ENCODE peak calls at places on chromosomes 11 and 22, in seven cellular contexts. J is psoas muscle; N is heart left ventricle; T is IMR-90; L is CD8-positive, alpha-beta T cell; U is heart right ventricle; H is cardiac muscle cell. K is an unnamed sample. For H3K27me3, the result is how much of the 10 kb centered on the place peaks cover.

GRCh38 chr11:83436855-83437254 is 150.7 kb upstream of the CCDC90B start:
- DNase-seq in J (no peak), T (no peak), N (no peak), H (no peak), U (no peak), L (no peak), K (no peak)

GRCh38 chr11:86551693-86552092 is 120.7 kb downstream of the ME3 start:
- DNase-seq in L (no peak), T (no peak), U (no peak), N (no peak), H (no peak), J (no peak), K (no peak)

GRCh38 chr11:68215087-68215445 is 2.0 kb upstream of the KMT5B start:
- DNase-seq in H (no peak), U (no peak), T (no peak), L (no peak), J (no peak), N (no peak), K (no peak)

GRCh38 chr22:39907605-39908097 is 6.8 kb downstream of the GRAP2 start:
- DNase-seq in J (no peak), H (no peak), U (no peak), T (no peak), N (no peak), L (no peak), K (no peak)

GRCh38 chr11:37371346-37371970 is 773.4 kb upstream of the RAG2 start:
- DNase-seq in N (no peak), H (no peak), U (no peak), L (no peak), T (no peak), J (no peak), K (no peak)

GRCh38 chr11:117462848-117463247 is 135.2 kb downstream of the CEP164 start:
- DNase-seq in J (no peak), L (no peak), H (no peak), T (no peak), N (no peak), U (no peak), K (no peak)

GRCh38 chr11:120875986-120876385 is 147.9 kb upstream of the TBCEL start:
- DNase-seq in T (no peak), N (no peak), L (no peak), H (no peak), U (no peak), J (no peak), K (no peak)

GRCh38 chr22:26949193-26949592 is 291.8 kb downstream of the MIAT start:
- DNase-seq in N (peak), J (no peak), T (peak), H (peak), U (no peak), L (no peak), K (no peak)

GRCh38 chr11:96426356-96427103 is 36.7 kb downstream of the JRKL start:
- DNase-seq in T (peak), L (no peak), U (no peak), N (no peak), H (peak), J (no peak), K (no peak)

GRCh38 chr11:104625246-104625645 is 273.0 kb downstream of the CASP12 start:
- DNase-seq in T (peak), J (no peak), N (no peak), U (no peak), H (no peak), L (no peak), K (no peak)

GRCh38 chr22:20031732-20032406 is 11.0 kb downstream of the TANGO2 start:
- DNase-seq in T (no peak), U (no peak), H (no peak), J (no peak), L (no peak), N (no peak), K (peak)

GRCh38 chr11:77604281-77604680 is 14.5 kb downstream of the AQP11 start:
- DNase-seq in H (no peak), T (no peak), U (no peak), J (no peak), N (no peak), L (no peak), K (no peak)

GRCh38 chr11:63478896-63479295 is 12.1 kb downstream of the PLAAT5 start:
- DNase-seq in J (no peak), N (peak), T (peak), L (peak), H (peak), U (peak), K (no peak)

GRCh38 chr11:123561046-123561781 is 93.2 kb downstream of the SCN3B start:
- DNase-seq in N (peak), L (no peak), J (peak), H (peak), U (peak), T (peak), K (no peak)

GRCh38 chr22:39622881-39623367 is 52.4 kb downstream of the CACNA1I start:
- DNase-seq in N (peak), L (peak), J (peak), H (peak), U (peak), T (peak), K (peak)

GRCh38 chr22:26589367-26589844 is 526 bp downstream of the TPST2 start:
- DNase-seq in L (peak), H (peak), J (peak), U (peak), T (peak), N (peak), K (peak)

GRCh38 chr11:92762175-92762574 is 207.3 kb upstream of the MTNR1B start:
- DNase-seq in U (no peak), N (no peak), L (no peak), H (no peak), J (no peak), T (no peak), K (no peak)

GRCh38 chr11:96307748-96308133 is 35.3 kb downstream of the MAML2 start:
- DNase-seq in U (no peak), J (no peak), L (no peak), H (no peak), N (no peak), T (peak), K (no peak)

GRCh38 chr11:32072872-32073661 is 17.8 kb upstream of the RCN1 start:
- DNase-seq in T (no peak), H (no peak), U (no peak), L (no peak), J (no peak), N (no peak), K (no peak)

GRCh38 chr11:84720706-84721402 is 906.3 kb downstream of the DLG2 start:
- DNase-seq in U (peak), L (no peak), N (peak), H (peak), J (peak), T (no peak), K (peak)

GRCh38 chr11:82775736-82776346 is 42.2 kb upstream of the FAM181B start:
- DNase-seq in T (peak), J (no peak), U (no peak), N (no peak), H (peak), L (no peak), K (no peak)

GRCh38 chr11:57133616-57134015 is 48.1 kb upstream of the LRRC55 start:
- DNase-seq in H (no peak), J (no peak), T (no peak), L (no peak), N (no peak), U (no peak), K (no peak)

GRCh38 chr22:25098445-25099081 is 101.1 kb upstream of the CRYBB3 start:
- DNase-seq in T (no peak), U (no peak), H (no peak), J (no peak), L (no peak), N (no peak), K (no peak)

GRCh38 chr11:43404836-43405479 is 46.2 kb downstream of the TTC17 start:
- DNase-seq in U (no peak), T (no peak), N (no peak), L (no peak), J (no peak), H (no peak), K (no peak)

GRCh38 chr22:49232319-49233067 is 595.2 kb downstream of the BRD1 start:
- DNase-seq in H (no peak), U (no peak), T (no peak), N (no peak), J (no peak), L (peak), K (no peak)

GRCh38 chr22:47178339-47178738 is 415.9 kb downstream of the TBC1D22A start:
- DNase-seq in L (no peak), N (no peak), J (no peak), U (no peak), T (no peak), H (no peak), K (peak)

GRCh38 chr11:72144807-72145565 is 9.5 kb downstream of the FOLR3 start:
- DNase-seq in N (no peak), J (no peak), H (no peak), T (peak), L (no peak), U (no peak), K (no peak)

GRCh38 chr11:65776196-65776595 is 4.6 kb downstream of the AP5B1 start:
- DNase-seq in N (no peak), T (peak), L (no peak), J (peak), U (no peak), H (no peak), K (peak)

GRCh38 chr22:25488244-25489020 is 76.0 kb upstream of the GRK3 start:
- DNase-seq in N (peak), J (peak), H (peak), T (peak), L (no peak), U (peak), K (peak)

GRCh38 chr11:46051102-46051501 is 70.2 kb downstream of the PHF21A start:
- DNase-seq in T (no peak), U (no peak), J (no peak), N (no peak), H (no peak), L (no peak), K (no peak)

GRCh38 chr22:44473166-44473565 is 24.9 kb downstream of the RTL6 start:
- DNase-seq in N (no peak), L (no peak), T (no peak), J (no peak), U (no peak), H (no peak), K (no peak)

GRCh38 chr22:38718414-38718813 is 12.7 kb downstream of the GTPBP1 start:
- DNase-seq in H (no peak), N (no peak), J (peak), T (peak), L (no peak), U (no peak), K (peak)

GRCh38 chr11:126547161-126547560 is 191.7 kb downstream of the ST3GAL4 start:
- DNase-seq in H (no peak), U (no peak), N (no peak), L (no peak), T (peak), J (no peak), K (no peak)

GRCh38 chr22:50303515-50303847 is 4.0 kb downstream of the PLXNB2 start:
- DNase-seq in L (no peak), T (no peak), H (no peak), J (no peak), U (no peak), N (no peak), K (no peak)

GRCh38 chr22:31923166-31923565 is 21.2 kb upstream of the YWHAH start:
- DNase-seq in L (no peak), T (no peak), U (peak), H (no peak), J (peak), N (peak), K (no peak)

GRCh38 chr11:44622721-44623258 is 57.3 kb downstream of the CD82 start:
- DNase-seq in N (peak), J (no peak), U (peak), H (no peak), L (peak), T (no peak), K (peak)

GRCh38 chr11:793556-793955 is 3.7 kb upstream of the CEND1 start:
- DNase-seq in J (no peak), T (no peak), U (no peak), N (no peak), L (no peak), H (no peak), K (peak)

DNA sequence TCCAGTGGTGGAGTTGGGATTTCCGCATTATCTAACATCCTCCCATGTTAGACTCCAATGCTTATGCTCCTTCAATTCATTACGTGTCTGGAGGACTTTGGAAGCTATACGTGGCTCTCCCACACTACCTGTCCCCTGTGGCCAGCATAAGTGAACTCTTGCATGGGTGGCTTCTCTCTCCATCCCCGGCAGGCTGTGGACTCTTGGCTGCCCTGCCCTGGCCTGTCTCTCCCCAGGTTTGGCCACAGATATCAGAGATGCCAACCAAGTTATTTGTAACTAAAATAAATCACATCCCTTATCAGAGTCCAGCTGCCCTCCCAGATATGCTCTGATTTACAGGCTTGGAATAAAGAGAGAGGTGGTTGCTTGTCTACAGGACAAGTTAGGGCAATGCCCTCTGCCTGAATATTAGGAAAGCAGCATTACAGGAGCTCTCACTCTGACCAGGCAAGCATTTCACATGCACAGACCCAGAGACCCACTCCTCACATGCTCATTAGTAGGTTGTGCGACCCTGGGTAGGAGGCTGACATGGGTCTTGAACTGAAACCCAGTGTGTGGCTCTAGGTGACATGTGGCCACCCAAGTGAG is 4.6 kb downstream of the CD44 start:
- DNase-seq in U (no peak), L (no peak), H (no peak), J (no peak), T (no peak), N (no peak), K (no peak)
- TF ChIP-seq CTCF in U (no peak), L (no peak), H (no peak), J (no peak), T (no peak), N (no peak), K (no peak)

GRCh38 chr11:69818243-69819108 is 740 bp downstream of the FGF3 start:
- DNase-seq in H (no peak), J (no peak), N (no peak), U (no peak), L (no peak), T (no peak), K (no peak)

GRCh38 chr11:69821511-69822040 is 2.4 kb upstream of the FGF3 start:
- DNase-seq in U (no peak), L (no peak), T (no peak), N (no peak), H (no peak), J (no peak), K (no peak)

GRCh38 chr11:69819109-69819490 is at the start of gene FGF3:
- DNase-seq in N (no peak), H (no peak), L (no peak), J (no peak), U (no peak), T (no peak), K (no peak)

GRCh38 chr11:69819541-69820070 is 390 bp upstream of the FGF3 start:
- DNase-seq in H (no peak), N (no peak), U (no peak), J (no peak), T (no peak), L (no peak), K (no peak)

DNA sequence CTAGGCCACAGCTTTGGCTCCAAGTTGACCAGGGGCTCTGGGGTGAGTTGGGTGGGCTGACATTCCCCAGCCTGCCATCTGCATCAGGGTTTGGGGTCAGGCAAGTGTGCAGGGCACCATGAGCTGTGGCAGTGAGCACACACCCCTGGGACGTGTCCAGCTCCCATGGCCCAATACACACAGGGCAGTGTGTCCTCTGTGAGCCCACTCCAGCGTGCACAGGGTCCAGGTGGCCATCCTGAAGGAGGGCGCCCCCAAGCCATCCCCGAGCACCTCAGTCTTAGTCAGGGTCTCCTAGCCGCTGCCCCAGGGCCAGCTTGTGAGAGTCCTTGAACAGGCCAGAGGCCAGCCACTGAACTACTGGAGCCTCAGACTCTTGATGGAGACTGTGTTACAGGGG is 1.2 kb upstream of the FGF3 start:
- DNase-seq in N (no peak), T (no peak), U (no peak), H (no peak), L (no peak), J (no peak), K (peak)
- H3K27me3 ChIP-seq in N (half or more), T (half or more), U (under half), H (half or more), L (under half), J (under half), K (under half)

GRCh38 chr11:66882540-66882939 is 25.7 kb downstream of the LRFN4 start:
- DNase-seq in L (no peak), N (no peak), H (no peak), J (no peak), T (no peak), U (no peak), K (no peak)

GRCh38 chr11:66880484-66881211 is 23.8 kb downstream of the LRFN4 start:
- DNase-seq in J (no peak), N (no peak), T (peak), U (no peak), L (no peak), H (peak), K (no peak)

GRCh38 chr11:66879583-66879982 is 22.7 kb downstream of the LRFN4 start:
- DNase-seq in T (no peak), L (no peak), H (no peak), U (no peak), N (no peak), J (no peak), K (no peak)

GRCh38 chr11:66881927-66882452 is 25.1 kb downstream of the LRFN4 start:
- DNase-seq in T (no peak), J (no peak), N (no peak), U (no peak), H (peak), L (no peak), K (peak)

DNA sequence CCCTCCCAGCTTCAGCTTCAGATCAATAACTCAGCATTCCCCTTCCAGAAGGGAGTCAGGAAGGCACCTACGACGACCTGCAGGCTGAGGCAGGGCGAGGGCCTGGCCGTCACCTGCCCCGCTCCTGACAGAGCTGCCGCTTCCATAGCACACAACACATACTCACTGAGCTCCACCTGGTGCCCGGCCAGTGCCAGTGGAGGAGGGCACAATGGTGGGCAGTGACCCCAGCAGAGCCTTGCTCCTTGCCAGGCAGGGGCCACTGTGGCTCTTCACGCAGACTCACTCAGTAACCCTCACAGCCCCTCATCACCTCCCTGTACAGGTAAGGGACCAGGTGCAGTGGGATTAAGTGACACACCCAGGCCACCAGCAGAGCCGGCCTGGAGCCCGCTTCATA is 24.6 kb downstream of the LRFN4 start:
- DNase-seq in T (no peak), U (no peak), L (no peak), H (no peak), J (no peak), N (no peak), K (no peak)
- TF ChIP-seq CTCF in T (no peak), U (no peak), L (no peak), H (no peak), J (no peak), N (no peak), K (no peak)

GRCh38 chr22:45890351-45890635 is 86.7 kb downstream of the WNT7B start:
- DNase-seq in L (no peak), N (no peak), H (no peak), U (no peak), T (no peak), J (no peak), K (no peak)
- H3K27me3 ChIP-seq in L (under half), N (under half), H (under half), U (under half), T (under half), J (under half), K (under half)

DNA sequence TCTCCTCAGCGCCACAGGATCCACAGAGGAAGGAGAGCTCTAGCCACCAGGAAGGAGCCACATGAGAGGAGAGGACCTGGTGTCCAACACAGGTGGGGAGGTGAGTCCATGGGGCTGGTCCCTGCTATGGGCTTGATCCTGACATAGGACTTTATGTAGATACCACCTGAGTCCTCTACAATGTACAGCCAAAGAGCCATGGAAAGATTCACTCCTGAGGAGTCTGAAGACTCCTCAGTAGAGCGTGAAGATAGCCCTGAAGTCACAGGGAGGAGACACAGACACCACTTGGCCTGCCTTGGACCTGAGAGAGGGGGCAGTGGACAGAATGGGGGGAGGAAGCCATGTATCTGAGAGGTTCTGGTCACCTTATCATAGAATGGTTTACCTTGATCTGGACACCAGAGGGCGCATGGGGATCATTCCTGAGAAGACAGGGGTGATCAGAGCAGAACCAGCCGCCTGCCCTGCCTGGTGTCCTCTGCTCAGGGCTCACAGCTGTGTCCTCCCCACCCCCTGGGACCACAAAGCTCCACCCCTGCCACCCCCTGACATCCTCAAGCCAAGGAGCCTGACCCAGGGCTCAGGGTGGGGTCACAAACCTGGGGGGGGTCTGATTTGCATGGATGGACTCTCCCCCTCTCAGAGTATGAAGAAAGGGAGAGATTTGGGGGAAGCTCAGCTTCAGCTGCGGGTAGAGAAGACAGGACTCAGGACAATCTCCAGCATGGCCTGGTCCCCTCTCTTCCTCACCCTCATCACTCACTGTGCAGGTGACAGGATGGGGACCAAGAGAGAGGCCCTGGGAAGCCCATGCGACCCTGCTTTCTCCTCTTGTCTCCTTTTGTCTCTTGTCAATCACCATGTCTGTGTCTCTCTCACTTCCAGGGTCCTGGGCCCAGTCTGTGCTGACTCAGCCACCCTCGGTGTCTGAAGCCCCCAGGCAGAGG is 77.0 kb downstream of the ZNF280B start:
- DNase-seq in H (peak), J (peak), U (peak), N (peak), T (peak), L (peak), K (peak)
- TF ChIP-seq CTCF in H (peak), J (peak), U (peak), N (peak), T (peak), L (peak), K (peak)

GRCh38 chr22:42079319-42080251 is at the start of gene SMDT1:
- DNase-seq in L (peak), T (peak), H (peak), J (peak), U (peak), N (peak), K (peak)
- H3K27me3 ChIP-seq in L (under half), T (under half), H (under half), J (under half), U (under half), N (under half), K (under half)

K was measured in pancreas.